ENCODE peak calls at places on chromosomes 13 and 19, in six cellular contexts. A is psoas muscle; N is GM23338; S is CD8-positive, alpha-beta T cell; M is heart right ventricle; F is spleen. G is an unnamed sample.

GRCh38 chr13:45695198-45695730 is 6.9 kb upstream of the CBY2 start:
- DNase-seq in A (no peak), N (no peak), S (no peak), M (no peak), F (no peak), G (no peak)

GRCh38 chr19:46967578-46968018 is 52.0 kb upstream of the NPAS1 start:
- DNase-seq in A (peak; percentile 91), N (no peak), S (no peak), M (peak; percentile 77), F (no peak), G (peak; percentile 90)

GRCh38 chr13:94435604-94436226 is 43.8 kb downstream of the DCT start:
- DNase-seq in A (no peak), N (peak; percentile 82), S (no peak), M (no peak), F (no peak), G (no peak)

GRCh38 chr19:50481351-50482149 is 4.9 kb upstream of the GARIN5A start:
- DNase-seq in A (peak; percentile 45), N (no peak), S (no peak), M (no peak), F (peak; percentile 67), G (no peak)

GRCh38 chr19:11570039-11570462 is 7.4 kb downstream of the ACP5 start:
- DNase-seq in A (no peak), N (no peak), S (no peak), M (no peak), F (no peak), G (no peak)

GRCh38 chr19:4538601-4538954 is 1.3 kb downstream of the LRG1 start:
- DNase-seq in A (no peak), N (no peak), S (no peak), M (no peak), F (peak; percentile 79), G (no peak)

GRCh38 chr19:16671652-16672274 is 10.8 kb downstream of the TMEM38A start:
- DNase-seq in A (peak; percentile 92), N (no peak), S (no peak), M (peak; percentile 40), F (no peak), G (peak; percentile 91)

GRCh38 chr13:37070956-37071355 is 11.5 kb upstream of the SUPT20H start:
- DNase-seq in A (no peak), N (no peak), S (no peak), M (no peak), F (peak; percentile 42), G (no peak)

GRCh38 chr13:99432637-99433542 is 68.4 kb upstream of the TM9SF2 start:
- DNase-seq in A (peak; percentile 83), N (peak; percentile 77), S (peak; percentile 44), M (peak; percentile 55), F (peak; percentile 92), G (peak; percentile 46)

GRCh38 chr19:13781547-13781946 is 7.3 kb downstream of the C19orf53 start:
- DNase-seq in A (peak; percentile 71), N (peak; percentile 91), S (no peak), M (peak; percentile 55), F (peak; percentile 74), G (no peak)

GRCh38 chr13:63433546-63434150 is 2018.0 kb upstream of the PCDH20 start:
- DNase-seq in A (no peak), N (no peak), S (no peak), M (no peak), F (no peak), G (no peak)

GRCh38 chr19:38045554-38046253 is 138.7 kb downstream of the SIPA1L3 start:
- DNase-seq in A (no peak), N (no peak), S (no peak), M (no peak), F (no peak), G (no peak)
- H3K4me3 ChIP-seq in A (no peak overlapping the region), N (no peak overlapping the region), S (no peak overlapping the region), M (no peak overlapping the region), F (no peak overlapping the region), G (no peak overlapping the region)

GRCh38 chr13:95643471-95643813 is 1.1 kb downstream of the DZIP1 start:
- DNase-seq in A (no peak), N (peak; percentile 43), S (no peak), M (no peak), F (no peak), G (no peak)
- H3K4me3 ChIP-seq in A (peak overlapping the region; percentile 77), N (peak overlapping the region; percentile 80), S (no peak overlapping the region), M (peak overlapping the region; percentile 64), F (peak overlapping the region; percentile 48), G (peak overlapping the region; percentile 66)

GRCh38 chr19:49455729-49456128 is 2.7 kb downstream of the ALDH16A1 start:
- DNase-seq in A (no peak), N (no peak), S (no peak), M (no peak), F (no peak), G (no peak)

GRCh38 chr19:49453757-49454248 is 778 bp downstream of the ALDH16A1 start:
- DNase-seq in A (no peak), N (no peak), S (no peak), M (no peak), F (no peak), G (no peak)

GRCh38 chr19:49450405-49450804 is 1.2 kb downstream of the PIH1D1 start:
- DNase-seq in A (no peak), N (no peak), S (no peak), M (no peak), F (no peak), G (no peak)

GRCh38 chr19:49451430-49452181 is at the start of gene PIH1D1:
- DNase-seq in A (peak; percentile 98), N (peak; percentile 100), S (peak; percentile 86), M (peak; percentile 91), F (peak; percentile 96), G (peak; percentile 99)

GRCh38 chr19:49453013-49453756 is at the start of gene ALDH16A1:
- DNase-seq in A (peak; percentile 99), N (peak; percentile 100), S (peak; percentile 94), M (peak; percentile 97), F (peak; percentile 100), G (peak; percentile 98)
- H3K4me3 ChIP-seq in A (peak within 1 kb of the TSS; percentile 93), N (peak within 1 kb of the TSS; percentile 85), S (peak within 1 kb of the TSS; percentile 87), M (peak within 1 kb of the TSS; percentile 55), F (peak within 1 kb of the TSS; percentile 58), G (peak within 1 kb of the TSS; percentile 71)

DNA sequence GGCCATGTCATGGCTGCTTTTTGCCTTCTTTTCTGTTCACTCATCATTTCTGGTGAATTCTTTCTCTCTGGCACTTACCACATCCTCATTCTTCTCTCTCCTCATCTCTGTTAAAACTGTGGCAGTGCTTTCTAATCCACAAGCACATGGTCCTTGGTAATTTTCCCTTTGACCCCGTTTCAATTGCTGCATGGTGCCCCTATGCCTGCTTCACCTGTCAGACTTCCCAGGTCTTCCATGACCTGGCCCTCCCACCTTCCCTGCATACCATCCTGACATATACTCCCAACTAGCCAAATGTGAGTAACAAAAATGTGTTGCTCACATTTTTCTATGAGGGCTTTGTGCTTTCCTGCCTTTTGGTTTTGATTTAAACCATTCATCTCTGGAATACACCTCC is 286.5 kb downstream of the MTUS2 start:
- DNase-seq in A (no peak), N (no peak), S (no peak), M (no peak), F (no peak), G (no peak)
- H3K4me3 ChIP-seq in A (no peak overlapping the region), N (no peak overlapping the region), S (no peak overlapping the region), M (no peak overlapping the region), F (no peak overlapping the region), G (no peak overlapping the region)

GRCh38 chr19:48290341-48290922 is 20.6 kb downstream of the ZNF114 start:
- DNase-seq in A (no peak), N (peak; percentile 90), S (no peak), M (no peak), F (no peak), G (no peak)
- H3K4me3 ChIP-seq in A (peak overlapping the region; percentile 53), N (peak overlapping the region; percentile 56), S (peak overlapping the region; percentile 82), M (peak overlapping the region; percentile 49), F (no peak overlapping the region), G (peak overlapping the region; percentile 49)

DNA sequence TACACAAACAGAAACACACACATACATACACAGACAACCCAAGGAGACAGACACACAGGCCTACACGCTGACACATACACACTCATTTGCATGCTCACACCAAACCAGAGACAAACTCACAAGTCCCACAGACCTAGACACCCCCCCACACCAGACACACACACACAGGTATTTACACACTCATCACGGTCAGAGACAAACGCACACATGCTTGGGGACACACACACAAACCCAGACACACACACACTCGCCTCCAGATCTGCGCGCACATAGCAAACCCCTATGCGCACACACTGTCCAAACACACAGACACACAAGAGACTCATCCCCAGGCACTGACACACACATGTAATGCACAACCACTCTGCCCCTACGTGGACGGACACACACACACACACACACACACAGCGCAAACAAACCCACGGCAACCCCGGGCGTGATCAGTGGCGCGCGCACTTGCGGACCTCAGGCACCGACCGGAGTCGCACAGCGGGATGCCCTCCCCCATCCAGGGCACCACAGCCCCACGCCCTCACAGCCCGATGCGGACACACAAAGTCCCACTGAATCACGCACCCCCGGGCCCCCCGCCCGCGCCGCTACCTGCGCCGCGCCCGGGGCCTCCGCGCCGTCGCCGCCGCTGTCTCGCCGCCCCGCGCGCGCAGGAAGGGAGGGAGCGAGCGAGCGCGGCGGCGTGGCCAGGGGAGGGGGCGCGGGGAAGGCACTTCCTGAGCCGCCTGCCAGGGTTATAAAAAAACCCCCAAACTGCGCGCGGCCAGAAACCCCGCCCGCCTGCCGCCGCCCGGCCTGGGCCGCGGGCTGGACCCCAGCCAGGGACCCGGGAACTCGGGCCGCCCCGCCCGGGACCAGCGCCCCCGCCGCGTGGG is at the start of gene ADAMTS10:
- DNase-seq in A (no peak), N (peak; percentile 76), S (no peak), M (peak; percentile 66), F (peak; percentile 78), G (no peak)
- H3K4me3 ChIP-seq in A (peak within 1 kb of the TSS; percentile 66), N (peak within 1 kb of the TSS; percentile 87), S (peak within 1 kb of the TSS; percentile 97), M (peak within 1 kb of the TSS; percentile 64), F (peak within 1 kb of the TSS; percentile 45), G (peak within 1 kb of the TSS; percentile 56)

GRCh38 chr13:25821761-25822160 is 230.1 kb downstream of the SHISA2 start:
- DNase-seq in A (no peak), N (no peak), S (no peak), M (no peak), F (no peak), G (no peak)
- H3K4me3 ChIP-seq in A (no peak overlapping the region), N (no peak overlapping the region), S (no peak overlapping the region), M (no peak overlapping the region), F (no peak overlapping the region), G (no peak overlapping the region)